ENCODE peak calls at places on chromosomes 16 and 17, in five cellular contexts. N is tibial artery, I is AG09319, J is OCI-LY7, Y is mucosa of descending colon. T is an unnamed sample.

GRCh38 chr16:88782454-88783390 is 2.3 kb downstream of the PIEZO1 start:
- DNase-seq in N (no peak), I (no peak), J (peak), Y (no peak), T (peak)

GRCh38 chr16:88347656-88348376 is 34.9 kb upstream of the ZNF469 start:
- DNase-seq in N (no peak), I (no peak), J (peak), Y (no peak), T (no peak)

GRCh38 chr17:8003594-8004181 is 1.3 kb downstream of the GUCY2D start:
- DNase-seq in N (no peak), I (no peak), J (no peak), Y (no peak), T (no peak)

GRCh38 chr16:48932216-48932855 is 322.4 kb upstream of the N4BP1 start:
- DNase-seq in N (no peak), I (no peak), J (no peak), Y (no peak), T (no peak)

GRCh38 chr17:73292031-73292531 is 19.7 kb downstream of the CDC42EP4 start:
- DNase-seq in N (peak), I (no peak), J (no peak), Y (no peak), T (peak)

GRCh38 chr16:54928016-54928356 is 2.7 kb upstream of the IRX5 start:
- DNase-seq in N (no peak), I (no peak), J (peak), Y (no peak), T (peak)

GRCh38 chr16:8572919-8573724 is 17.2 kb downstream of the TMEM114 start:
- DNase-seq in N (no peak), I (no peak), J (peak), Y (no peak), T (peak)

GRCh38 chr16:73210686-73211085 is 162.8 kb upstream of the ZFHX3 start:
- DNase-seq in N (no peak), I (no peak), J (no peak), Y (no peak), T (no peak)

GRCh38 chr17:42985225-42985624 is 4.9 kb downstream of the RUNDC1 start:
- DNase-seq in N (no peak), I (no peak), J (peak), Y (no peak), T (no peak)

GRCh38 chr16:15993946-15994665 is 44.7 kb downstream of the ABCC1 start:
- DNase-seq in N (peak), I (no peak), J (no peak), Y (no peak), T (no peak)

GRCh38 chr17:44961921-44962350 is 6.2 kb downstream of the C1QL1 start:
- DNase-seq in N (no peak), I (no peak), J (no peak), Y (no peak), T (no peak)

GRCh38 chr17:21345236-21345635 is 30.9 kb upstream of the KCNJ12 start:
- DNase-seq in N (no peak), I (no peak), J (peak), Y (no peak), T (no peak)

GRCh38 chr17:8468988-8469387 is 33.3 kb downstream of the NDEL1 start:
- DNase-seq in N (no peak), I (no peak), J (no peak), Y (no peak), T (no peak)

GRCh38 chr16:89491238-89491869 is 993 bp upstream of the ANKRD11 start:
- DNase-seq in N (no peak), I (no peak), J (peak), Y (no peak), T (no peak)

GRCh38 chr16:66289051-66289680 is 77.3 kb upstream of the CDH5 start:
- DNase-seq in N (no peak), I (no peak), J (no peak), Y (no peak), T (no peak)

GRCh38 chr16:4976079-4976478 is 17.9 kb downstream of the SEC14L5 start:
- DNase-seq in N (no peak), I (no peak), J (peak), Y (no peak), T (no peak)

GRCh38 chr16:84048306-84048705 is 5.7 kb upstream of the SLC38A8 start:
- DNase-seq in N (no peak), I (no peak), J (no peak), Y (peak), T (no peak)

GRCh38 chr16:12231666-12232065 is 255.1 kb downstream of the SNX29 start:
- DNase-seq in N (no peak), I (peak), J (no peak), Y (no peak), T (peak)

GRCh38 chr17:48610282-48611211 is at the start of gene HOXB7:
- DNase-seq in N (peak), I (no peak), J (peak), Y (peak), T (no peak)

GRCh38 chr17:9237661-9238301 is 216.5 kb downstream of the NTN1 start:
- DNase-seq in N (no peak), I (no peak), J (no peak), Y (no peak), T (no peak)

DNA sequence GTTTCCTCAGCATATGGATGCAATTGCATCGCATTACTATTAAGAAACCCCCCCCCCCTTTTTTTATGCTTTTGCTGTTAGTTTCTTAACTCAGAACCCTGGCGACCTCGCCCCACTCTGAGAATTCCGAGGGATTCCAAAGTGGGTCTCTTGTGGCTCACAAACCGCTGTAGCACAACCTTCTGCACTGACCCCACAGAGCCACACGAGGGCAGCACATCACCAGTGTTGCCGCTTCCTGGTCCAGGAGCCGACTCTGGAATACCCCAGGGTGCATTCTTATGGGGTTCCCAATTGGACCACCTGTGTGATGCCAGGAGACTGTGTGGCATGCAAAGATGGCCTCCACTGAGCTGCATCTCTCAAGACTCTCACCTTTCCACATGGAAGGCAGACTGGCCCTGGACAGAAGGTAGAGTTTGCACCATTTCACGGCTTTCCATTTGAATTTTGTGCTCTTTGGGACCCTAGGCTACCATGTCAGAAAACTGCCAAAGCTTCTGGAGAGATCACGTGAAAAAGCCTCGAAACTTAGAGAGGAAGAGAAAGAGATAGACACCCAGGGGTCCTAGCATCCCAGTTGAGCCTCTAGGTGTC is 432.7 kb upstream of the ASIC2 start:
- DNase-seq in N (peak), I (no peak), J (peak), Y (peak), T (no peak)
- TF ChIP-seq CTCF in N (no peak), I (peak), J (peak), Y (peak), T (peak)

DNA sequence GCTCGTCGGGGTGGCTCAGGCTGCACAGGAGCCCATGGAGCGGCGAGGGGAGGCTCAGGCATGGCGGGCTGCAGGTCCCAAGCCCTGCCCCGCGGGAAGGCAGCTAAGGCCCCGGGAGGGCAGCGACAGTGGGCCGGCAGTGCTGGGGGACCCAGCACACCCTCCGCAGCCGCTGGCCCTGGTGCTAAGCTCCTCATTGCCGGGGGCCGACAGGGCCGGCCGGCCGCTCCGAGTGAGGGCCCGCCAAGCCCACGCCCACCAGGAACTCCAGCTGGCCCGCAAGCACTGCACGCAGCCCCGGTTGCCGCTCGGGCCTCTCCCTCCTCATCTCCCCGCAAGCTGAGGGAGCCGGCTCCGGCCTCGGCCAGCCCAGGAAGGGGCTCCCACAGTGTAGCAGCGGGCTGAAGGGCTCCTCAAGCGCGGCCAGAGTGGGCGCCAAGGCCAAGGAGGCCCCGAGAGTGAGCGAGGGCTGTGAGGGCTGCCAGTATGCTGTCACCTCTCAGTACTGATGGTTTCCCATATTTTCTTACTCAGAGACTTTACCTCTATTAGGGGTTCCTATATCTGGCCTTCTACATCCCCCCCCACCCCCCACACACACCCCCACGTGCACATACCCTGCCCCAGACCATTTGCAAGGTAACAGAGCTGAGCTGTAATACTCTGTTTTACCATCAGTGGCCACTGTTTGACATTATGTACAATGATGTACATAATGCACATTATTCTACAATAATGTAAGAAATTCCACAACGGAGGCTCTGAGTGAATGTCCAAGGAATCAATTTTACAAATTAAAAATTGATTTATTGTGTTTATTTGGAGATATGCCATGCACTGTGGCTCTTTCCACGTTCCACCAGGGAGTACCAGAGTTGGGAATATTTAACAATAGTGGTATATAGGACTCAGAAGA is 3.7 kb upstream of the VAT1L start:
- DNase-seq in N (no peak), I (no peak), J (no peak), Y (peak), T (no peak)
- TF ChIP-seq CTCF in N (no peak), I (no peak), J (peak), Y (no peak), T (peak)

GRCh38 chr17:19237389-19238166 is 412 bp downstream of the EPN2 start:
- DNase-seq in N (peak), I (no peak), J (no peak), Y (peak), T (peak)
- TF ChIP-seq CTCF in N (peak), I (no peak), J (peak), Y (peak), T (peak)

DNA sequence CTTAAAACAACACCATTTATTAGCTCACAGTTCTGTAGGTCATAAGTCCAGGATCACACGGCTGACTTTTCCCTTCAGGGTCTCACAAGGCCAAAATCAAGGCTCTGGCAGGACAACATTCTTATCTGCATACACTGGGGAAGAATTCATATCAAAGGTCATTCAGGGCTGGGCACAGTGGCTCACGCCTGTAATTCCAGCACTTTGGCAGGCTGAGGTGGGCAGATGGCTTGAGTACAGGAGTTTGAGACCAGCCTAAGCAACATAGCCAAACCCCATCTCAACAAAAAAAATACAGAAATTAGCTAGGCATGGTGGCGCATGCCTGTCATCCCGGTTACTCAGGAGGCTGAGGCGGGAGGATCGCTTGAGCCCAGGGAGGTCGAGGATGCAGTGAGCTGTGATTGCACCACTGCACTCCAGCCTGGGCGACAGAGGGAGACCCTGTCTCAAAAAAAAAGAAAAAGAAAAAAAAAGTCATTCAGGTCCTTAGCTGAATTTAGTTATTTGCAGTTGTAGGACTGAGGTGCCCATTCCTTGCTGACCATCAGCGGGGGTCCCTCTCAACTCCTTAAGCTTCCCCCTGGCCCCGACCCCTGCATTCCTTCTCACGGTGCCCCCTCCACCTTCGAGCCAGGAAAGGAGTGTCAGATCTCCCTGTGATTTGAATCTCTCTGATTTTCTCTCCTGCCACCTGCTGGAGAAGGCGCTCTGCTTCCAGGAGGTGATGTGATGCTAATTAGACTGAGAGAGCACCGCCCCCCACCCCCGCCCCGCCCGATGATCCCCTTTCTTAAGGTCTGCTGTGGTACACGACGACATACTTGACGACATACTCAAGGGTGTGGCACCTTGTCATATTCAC is 91.8 kb upstream of the CLEC18A start:
- DNase-seq in N (no peak), I (no peak), J (peak), Y (peak), T (no peak)
- TF ChIP-seq CTCF in N (no peak), I (peak), J (peak), Y (no peak), T (peak)

T was measured in HFFc6.